ENCODE peak calls at places on chromosomes 5 and 9, in eight cellular contexts. W is foreskin keratinocyte, A is pancreas, U is right lobe of liver, H is breast epithelium, Y is Peyer's patch, R is ovary, C is stomach. I is an unnamed sample. For H3K4me1, the result is how much of the 10 kb centered on the place peaks cover.

GRCh38 chr9:5630038-5630507 is 1.2 kb downstream of the RIC1 start:
- DNase-seq in Y (no peak), A (no peak), R (no peak), W (no peak), U (no peak), C (no peak), H (no peak), I (no peak)

GRCh38 chr5:851076-851475 is 290 bp upstream of the ZDHHC11 start:
- DNase-seq in H (no peak), C (no peak), W (no peak), R (peak), A (no peak), Y (peak), U (peak), I (no peak)

GRCh38 chr5:167332291-167332690 is 959.2 kb upstream of the WWC1 start:
- DNase-seq in C (no peak), A (no peak), H (no peak), U (no peak), R (no peak), Y (no peak), W (no peak), I (no peak)

GRCh38 chr9:13942695-13943094 is 371.2 kb downstream of the NFIB start:
- DNase-seq in H (no peak), R (no peak), W (peak), Y (no peak), C (no peak), U (no peak), A (no peak), I (no peak)

GRCh38 chr5:95617057-95617456 is 2.8 kb upstream of the GPR150 start:
- DNase-seq in Y (no peak), W (peak), U (no peak), A (no peak), C (no peak), R (no peak), H (peak), I (no peak)

GRCh38 chr5:98320317-98320716 is 453.1 kb upstream of the RGMB start:
- DNase-seq in W (no peak), R (no peak), C (no peak), A (no peak), U (no peak), Y (no peak), H (no peak), I (no peak)

GRCh38 chr5:93572773-93573626 is 8.0 kb downstream of the NR2F1-AS1 start:
- DNase-seq in W (peak), U (no peak), C (no peak), R (no peak), H (no peak), Y (no peak), A (no peak), I (no peak)

GRCh38 chr5:172666251-172666650 is 25.2 kb downstream of the NEURL1B start:
- DNase-seq in H (no peak), W (no peak), A (no peak), U (no peak), C (no peak), Y (peak), R (peak), I (peak)

GRCh38 chr9:135149876-135150275 is 62.4 kb downstream of the OLFM1 start:
- DNase-seq in H (no peak), C (no peak), Y (no peak), R (no peak), U (no peak), W (no peak), A (no peak), I (no peak)

GRCh38 chr9:79353856-79354520 is 217.8 kb upstream of the TLE4 start:
- DNase-seq in U (no peak), A (no peak), Y (no peak), H (no peak), W (no peak), R (no peak), C (no peak), I (no peak)

GRCh38 chr5:4700082-4700481 is 440.0 kb upstream of the ADAMTS16 start:
- DNase-seq in A (peak), R (no peak), C (no peak), H (peak), W (peak), U (no peak), Y (no peak), I (no peak)

GRCh38 chr5:55101556-55102276 is 730 bp upstream of the GZMA start:
- DNase-seq in A (no peak), H (no peak), Y (no peak), R (no peak), U (no peak), C (no peak), W (no peak), I (no peak)

GRCh38 chr5:65862384-65862783 is 64.0 kb upstream of the ERBIN start:
- DNase-seq in A (no peak), H (no peak), R (no peak), U (no peak), W (no peak), Y (no peak), C (no peak), I (no peak)

GRCh38 chr9:122218885-122219855 is 9.6 kb downstream of the LHX6 start:
- DNase-seq in U (no peak), Y (no peak), R (no peak), A (no peak), H (no peak), W (no peak), C (no peak), I (no peak)

GRCh38 chr5:167284491-167284890 is 1007.0 kb upstream of the WWC1 start:
- DNase-seq in U (no peak), W (peak), H (no peak), Y (no peak), C (no peak), A (no peak), R (no peak), I (no peak)

GRCh38 chr9:14018061-14018460 is 295.9 kb downstream of the NFIB start:
- DNase-seq in U (no peak), C (no peak), Y (no peak), A (no peak), H (no peak), W (peak), R (no peak), I (no peak)

GRCh38 chr5:103624035-103624461 is 61.5 kb upstream of the NUDT12 start:
- DNase-seq in U (no peak), Y (no peak), H (no peak), W (no peak), C (no peak), R (no peak), A (no peak), I (no peak)

GRCh38 chr9:132199056-132199455 is 37.2 kb downstream of the NTNG2 start:
- DNase-seq in R (no peak), C (no peak), A (no peak), W (peak), Y (no peak), H (no peak), U (no peak), I (no peak)

GRCh38 chr9:8632493-8632892 is 832.9 kb upstream of the DMAC1 start:
- DNase-seq in A (no peak), Y (no peak), H (no peak), U (no peak), C (no peak), W (no peak), R (no peak), I (no peak)

GRCh38 chr9:96187108-96187695 is 114.8 kb downstream of the HSD17B3 start:
- DNase-seq in Y (peak), C (peak), R (no peak), H (no peak), A (no peak), W (no peak), U (no peak), I (no peak)

GRCh38 chr9:110050925-110051355 is 157.0 kb downstream of the C9orf152 start:
- DNase-seq in R (no peak), Y (no peak), C (no peak), U (no peak), A (no peak), H (peak), W (peak), I (no peak)

GRCh38 chr5:115542076-115542475 is 2.5 kb downstream of the FEM1C start:
- DNase-seq in C (no peak), A (no peak), W (no peak), Y (no peak), U (no peak), R (no peak), H (no peak), I (no peak)

GRCh38 chr5:175590471-175590881 is 67.4 kb upstream of the HRH2 start:
- DNase-seq in R (no peak), U (no peak), W (peak), H (no peak), Y (no peak), C (no peak), A (no peak), I (no peak)

GRCh38 chr5:179241175-179241574 is 104.1 kb downstream of the ADAMTS2 start:
- DNase-seq in C (no peak), H (no peak), W (no peak), R (peak), A (no peak), U (peak), Y (peak), I (peak)

GRCh38 chr5:54703091-54703490 is 185.5 kb downstream of the SNX18 start:
- DNase-seq in H (peak), U (no peak), C (no peak), A (no peak), R (peak), W (no peak), Y (no peak), I (no peak)

GRCh38 chr5:134458676-134459403 is 47.2 kb upstream of the CDKN2AIPNL start:
- DNase-seq in W (no peak), Y (no peak), A (no peak), R (no peak), U (no peak), C (no peak), H (no peak), I (no peak)

GRCh38 chr5:134240421-134240962 is 14.6 kb upstream of the PPP2CA start:
- DNase-seq in R (no peak), W (no peak), H (no peak), A (no peak), U (no peak), Y (no peak), C (no peak), I (no peak)

GRCh38 chr5:139462582-139463276 is at the start of gene ECSCR:
- DNase-seq in R (no peak), C (no peak), Y (no peak), W (no peak), A (no peak), H (no peak), U (no peak), I (no peak)

GRCh38 chr5:57494104-57495098 is 11.8 kb upstream of the ACTBL2 start:
- DNase-seq in A (peak), U (no peak), H (peak), C (peak), R (peak), W (peak), Y (no peak), I (peak)

GRCh38 chr9:10045598-10045997 is 567.2 kb downstream of the PTPRD start:
- DNase-seq in A (no peak), H (no peak), R (no peak), C (no peak), U (no peak), W (no peak), Y (no peak), I (no peak)

GRCh38 chr9:136056546-136057235 is 38.4 kb downstream of the NACC2 start:
- DNase-seq in R (no peak), H (no peak), U (no peak), Y (no peak), A (no peak), C (no peak), W (no peak), I (no peak)

GRCh38 chr5:93359296-93359957 is 221.6 kb downstream of the NR2F1-AS1 start:
- DNase-seq in Y (no peak), H (no peak), A (peak), C (no peak), U (no peak), W (peak), R (no peak), I (no peak)

GRCh38 chr9:91362212-91362611 is 494 bp upstream of the AUH start:
- DNase-seq in A (no peak), U (no peak), C (no peak), Y (no peak), W (no peak), R (no peak), H (no peak), I (no peak)

GRCh38 chr5:139659673-139660072 is 11.5 kb downstream of the CXXC5 start:
- DNase-seq in Y (no peak), R (no peak), A (no peak), W (no peak), H (no peak), C (no peak), U (no peak), I (no peak)

GRCh38 chr9:129143031-129143441 is 31.8 kb downstream of the PTPA start:
- DNase-seq in R (peak), W (peak), C (peak), A (peak), Y (peak), U (peak), H (peak), I (peak)
- H3K27ac ChIP-seq in R (peak), W (no peak), C (peak), A (peak), Y (peak), U (peak), H (peak), I (peak)

DNA sequence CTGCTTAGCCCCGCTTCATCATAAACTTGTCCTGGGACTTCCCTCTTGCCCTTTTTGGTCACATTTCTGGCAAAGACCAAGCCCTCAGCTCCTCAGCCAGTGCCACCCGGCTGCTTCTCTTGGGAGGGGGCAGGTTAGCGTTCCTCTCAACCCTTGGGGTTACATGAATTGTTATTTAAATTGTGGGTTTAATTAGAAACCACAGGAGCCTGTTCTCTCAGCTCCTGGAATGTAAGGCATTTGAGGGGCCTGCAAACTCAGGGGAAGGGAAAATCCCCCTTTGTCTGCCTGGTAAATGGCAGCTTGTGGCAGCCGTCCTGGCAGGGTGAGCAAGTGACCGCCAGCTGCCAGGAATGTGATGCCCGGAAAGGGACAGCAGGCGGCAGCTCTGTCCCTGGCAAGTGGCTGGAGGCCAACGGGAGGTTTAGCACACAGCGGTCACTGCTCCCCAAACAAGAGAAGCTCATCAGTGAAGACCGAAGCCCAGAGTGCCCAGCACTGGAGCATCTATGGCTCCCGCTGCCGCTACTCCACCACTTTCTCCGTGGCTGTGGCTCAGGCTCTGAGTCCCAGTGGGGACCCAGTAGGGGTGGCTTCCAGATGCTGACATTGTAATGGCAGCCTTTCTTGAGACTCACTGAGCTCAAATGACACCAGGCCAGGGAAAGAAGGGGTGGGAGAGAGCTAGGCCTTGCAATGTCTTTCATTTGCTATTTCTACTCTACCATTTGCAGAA is 51.7 kb downstream of the SHB start:
- DNase-seq in H (peak), R (no peak), W (peak), A (peak), Y (no peak), U (peak), C (peak), I (no peak)
- TF ChIP-seq CTCF in H (peak), R (no peak), W (peak), A (no peak), Y (no peak), U (peak), C (no peak), I (peak)

GRCh38 chr5:161089569-161089968 is 237.6 kb upstream of the ATP10B start:
- DNase-seq in R (no peak), A (no peak), U (no peak), C (no peak), Y (no peak), W (no peak), H (no peak), I (no peak)

GRCh38 chr5:161085081-161085480 is 233.1 kb upstream of the ATP10B start:
- DNase-seq in Y (no peak), R (no peak), C (no peak), A (no peak), H (no peak), U (no peak), W (no peak), I (no peak)

GRCh38 chr5:161078793-161079192 is 226.8 kb upstream of the ATP10B start:
- DNase-seq in R (no peak), W (no peak), U (no peak), Y (no peak), C (no peak), A (no peak), H (no peak), I (no peak)

GRCh38 chr5:161086456-161086855 is 234.4 kb upstream of the ATP10B start:
- DNase-seq in Y (no peak), H (no peak), C (no peak), R (no peak), A (no peak), U (no peak), W (peak), I (no peak)

GRCh38 chr5:161084108-161084507 is 232.1 kb upstream of the ATP10B start:
- DNase-seq in A (no peak), W (no peak), R (no peak), Y (no peak), C (no peak), U (no peak), H (no peak), I (no peak)
- H3K4me1 ChIP-seq in A (under half), W (under half), R (under half), Y (under half), C (under half), U (under half), H (under half), I (under half)

GRCh38 chr9:125241000-125241862 is at the start of gene HSPA5:
- DNase-seq in C (peak), W (peak), A (peak), U (peak), Y (peak), R (peak), H (peak), I (peak)

GRCh38 chr9:125238915-125239446 is 2.2 kb downstream of the HSPA5 start:
- DNase-seq in H (no peak), A (no peak), Y (no peak), U (no peak), W (no peak), C (no peak), R (no peak), I (no peak)

GRCh38 chr9:125238127-125238914 is 2.8 kb downstream of the HSPA5 start:
- DNase-seq in R (no peak), H (no peak), C (no peak), Y (no peak), U (no peak), A (no peak), W (no peak), I (no peak)

GRCh38 chr9:125240649-125240999 is 519 bp downstream of the HSPA5 start:
- DNase-seq in U (no peak), A (peak), W (no peak), C (peak), Y (peak), H (peak), R (peak), I (no peak)

GRCh38 chr9:125239631-125240597 is 1.2 kb downstream of the HSPA5 start:
- DNase-seq in R (no peak), H (no peak), C (no peak), A (no peak), Y (no peak), U (no peak), W (no peak), I (no peak)
- H3K27ac ChIP-seq in R (no peak), H (peak), C (peak), A (peak), Y (peak), U (peak), W (peak), I (peak)